ENCODE peak calls at places on chromosomes 5 and 9, in nine cellular contexts. W, B, P, G, T, A, U, X and S are unnamed samples. For H3K36me3, the result is how much of the 10 kb centered on the place peaks cover.

GRCh38 chr5:126139773-126140172 is 283.4 kb upstream of the GRAMD2B start:
- DNase-seq in X (no peak), G (peak), A (peak), W (peak), U (no peak), T (peak), P (no peak), B (no peak), S (no peak)

GRCh38 chr9:113593682-113594281 is 130.3 kb downstream of the RGS3 start:
- DNase-seq in A (peak), U (no peak), B (no peak), T (peak), W (peak), P (peak), G (peak), X (peak), S (no peak)

GRCh38 chr5:73120222-73121108 is at the start of gene TMEM171:
- DNase-seq in G (peak), W (peak), B (no peak), X (peak), T (peak), U (no peak), A (peak), P (peak), S (no peak)

GRCh38 chr5:9344751-9345240 is 201.1 kb downstream of the SEMA5A start:
- DNase-seq in X (no peak), A (no peak), W (no peak), G (no peak), T (no peak), B (no peak), U (no peak), P (no peak), S (no peak)

GRCh38 chr5:89377752-89378455 is 494.9 kb upstream of the MEF2C start:
- DNase-seq in P (no peak), W (no peak), X (no peak), G (peak), T (peak), U (no peak), A (no peak), B (no peak), S (no peak)

GRCh38 chr9:5628183-5628529 is 751 bp upstream of the RIC1 start:
- DNase-seq in U (no peak), A (no peak), W (no peak), X (peak), P (no peak), T (peak), B (peak), G (no peak), S (no peak)

GRCh38 chr5:174273325-174273724 is 227.8 kb downstream of the NSG2 start:
- DNase-seq in A (no peak), P (no peak), U (no peak), B (no peak), X (no peak), T (no peak), G (no peak), W (no peak), S (no peak)

GRCh38 chr5:181281077-181281983 is 20.4 kb upstream of the TRIM52 start:
- DNase-seq in W (peak), T (no peak), X (peak), P (peak), G (peak), A (no peak), B (no peak), U (no peak), S (no peak)

GRCh38 chr5:98769006-98769255 is 4.5 kb upstream of the RGMB start:
- DNase-seq in W (no peak), T (peak), X (peak), B (no peak), P (peak), U (no peak), A (no peak), G (no peak), S (no peak)

DNA sequence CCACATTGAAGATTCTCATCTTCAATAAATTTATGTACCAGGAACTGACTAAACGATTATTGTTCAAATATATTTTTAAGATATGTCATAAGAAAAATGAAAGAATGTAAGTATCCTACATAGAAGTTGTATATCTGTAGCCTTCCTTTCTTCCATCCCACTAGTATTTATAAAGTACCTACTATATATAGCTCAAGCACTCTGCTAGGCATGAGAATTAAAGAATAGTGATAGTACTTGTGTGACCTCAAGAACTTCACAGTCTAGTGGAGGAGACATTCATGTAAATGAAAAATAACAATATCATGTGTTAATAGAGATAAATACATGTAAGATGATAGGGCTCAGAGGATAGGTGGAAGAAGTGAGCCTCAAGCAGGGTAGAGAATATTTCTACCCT is 201.0 kb upstream of the HMHB1 start:
- DNase-seq in U (no peak), X (no peak), W (no peak), P (no peak), G (no peak), A (no peak), T (no peak), B (no peak), S (no peak)
- H3K9ac ChIP-seq in U (no peak), X (no peak), W (no peak), P (no peak), G (no peak), A (no peak), T (no peak), B (no peak), S (no peak)

GRCh38 chr5:57259704-57260103 is 85.8 kb downstream of the GPBP1 start:
- DNase-seq in U (no peak), G (peak), T (no peak), A (peak), W (no peak), X (no peak), P (no peak), B (no peak), S (no peak)

GRCh38 chr5:57258052-57258451 is 84.2 kb downstream of the GPBP1 start:
- DNase-seq in A (no peak), B (no peak), P (no peak), W (no peak), T (no peak), G (no peak), X (no peak), U (no peak), S (no peak)

GRCh38 chr5:57262533-57262932 is 88.7 kb downstream of the GPBP1 start:
- DNase-seq in W (no peak), X (no peak), G (no peak), A (no peak), U (no peak), T (no peak), B (no peak), P (no peak), S (no peak)

GRCh38 chr5:57258943-57259342 is 85.1 kb downstream of the GPBP1 start:
- DNase-seq in P (no peak), B (no peak), U (no peak), T (no peak), X (no peak), G (no peak), W (no peak), A (no peak), S (no peak)
- H3K36me3 ChIP-seq in P (half or more), B (under half), U (half or more), T (under half), X (under half), G (under half), W (under half), A (under half), S (half or more)

DNA sequence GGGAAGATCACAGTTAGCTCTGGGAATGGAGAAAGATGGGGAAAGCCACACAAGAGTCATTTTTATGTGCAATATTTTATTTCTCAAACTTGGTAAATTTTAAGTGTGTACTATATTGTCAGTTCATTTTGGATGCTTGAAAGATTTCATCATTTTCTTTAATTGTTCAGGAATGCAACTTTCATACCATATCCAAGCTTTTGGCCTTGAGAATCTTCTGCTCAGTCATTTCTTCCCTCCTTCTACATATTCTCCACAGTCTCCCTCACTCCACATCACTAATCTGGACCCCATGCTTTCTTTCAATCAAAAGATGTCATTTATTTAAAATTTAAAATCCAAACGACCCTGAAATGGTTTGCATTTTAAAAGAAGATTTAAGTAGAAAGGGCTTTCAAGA is 135.4 kb downstream of the FAM114A2 start:
- DNase-seq in A (no peak), U (no peak), B (no peak), P (no peak), T (no peak), G (no peak), X (no peak), W (no peak), S (no peak)
- H3K9ac ChIP-seq in A (no peak), U (no peak), B (no peak), P (no peak), T (no peak), G (no peak), X (no peak), W (no peak), S (no peak)

GRCh38 chr5:90519081-90519480 is 10.3 kb downstream of the LYSMD3 start:
- DNase-seq in A (no peak), P (no peak), B (no peak), G (no peak), X (no peak), T (peak), W (no peak), U (no peak), S (no peak)

GRCh38 chr5:90514520-90514919 is 14.9 kb downstream of the LYSMD3 start:
- DNase-seq in B (no peak), G (no peak), X (no peak), U (no peak), A (no peak), P (no peak), T (no peak), W (no peak), S (no peak)

GRCh38 chr5:90518666-90519065 is 10.7 kb downstream of the LYSMD3 start:
- DNase-seq in G (no peak), B (no peak), P (no peak), W (no peak), T (peak), X (no peak), A (peak), U (no peak), S (peak)
- H3K36me3 ChIP-seq in G (under half), B (under half), P (half or more), W (under half), T (under half), X (under half), A (under half), U (under half), S (half or more)

DNA sequence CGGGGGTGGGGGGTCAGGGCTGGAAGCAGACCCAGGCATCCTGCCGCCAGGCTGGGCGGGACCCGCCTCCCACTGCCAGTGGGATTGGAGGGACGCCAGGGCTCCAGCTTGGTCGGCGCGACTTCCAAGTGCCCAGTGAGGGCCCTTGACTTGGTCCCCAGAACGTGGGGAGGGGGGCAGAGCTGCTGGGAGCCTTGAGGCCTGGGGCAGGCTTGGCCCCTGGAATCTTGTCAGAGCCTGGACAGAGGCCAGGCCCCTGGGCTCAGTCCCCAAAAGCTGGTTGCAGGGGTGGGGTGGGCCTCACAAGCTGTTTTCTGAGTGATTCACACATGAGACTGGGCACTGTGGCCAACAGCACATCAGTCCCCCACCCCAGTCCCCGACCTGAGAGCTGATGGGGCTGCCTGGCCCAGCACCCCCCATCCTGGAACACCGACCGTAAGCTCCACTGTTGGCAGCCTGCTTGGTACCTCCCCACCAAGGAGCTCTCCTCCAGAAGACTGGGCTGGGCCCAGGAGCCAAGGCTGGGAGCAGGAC is 528 bp downstream of the CLIC3 start:
- DNase-seq in P (no peak), W (no peak), X (no peak), U (no peak), T (no peak), G (no peak), B (no peak), A (peak), S (no peak)
- H3K9ac ChIP-seq in P (no peak), W (peak), X (no peak), U (no peak), T (no peak), G (no peak), B (no peak), A (no peak), S (peak)

GRCh38 chr9:137764171-137764671 is 113.4 kb upstream of the CACNA1B start:
- DNase-seq in A (no peak), P (no peak), B (no peak), X (no peak), W (no peak), T (no peak), U (no peak), G (no peak), S (no peak)
- H3K36me3 ChIP-seq in A (half or more), P (half or more), B (under half), X (under half), W (under half), T (under half), U (half or more), G (half or more), S (under half)

GRCh38 chr5:15638341-15638740 is 138.4 kb downstream of the FBXL7 start:
- DNase-seq in U (no peak), B (no peak), X (no peak), G (no peak), T (no peak), P (no peak), W (no peak), A (no peak), S (no peak)
- H3K9ac ChIP-seq in U (no peak), B (no peak), X (no peak), G (no peak), T (no peak), P (no peak), W (no peak), A (no peak), S (no peak)